ENCODE peak calls at places on chromosome 11, in eight cellular contexts. E is EL, I is DMS153, T is NCI-H146, L is prostate gland, G is colonic mucosa, D is left ventricle myocardium inferior, X is GM23338. K is an unnamed sample.

GRCh38 chr11:70948416-70948815 is 304.0 kb downstream of the SHANK2 start:
- DNase-seq in T (no peak), G (no peak), D (no peak), L (no peak), I (no peak), E (no peak), X (no peak), K (no peak)

GRCh38 chr11:62401781-62402180 is 17.1 kb upstream of the SCGB1A1 start:
- DNase-seq in G (no peak), L (no peak), E (no peak), D (no peak), T (no peak), I (no peak), X (no peak), K (no peak)

GRCh38 chr11:80782135-80782885 is 1341.5 kb upstream of the TENM4 start:
- DNase-seq in X (peak), E (no peak), D (no peak), G (no peak), I (no peak), L (peak), T (no peak), K (no peak)

GRCh38 chr11:120350637-120351036 is 14.4 kb downstream of the ARHGEF12 start:
- DNase-seq in D (no peak), X (no peak), I (no peak), T (no peak), L (no peak), E (no peak), G (no peak), K (no peak)

GRCh38 chr11:73528877-73529530 is 68.9 kb downstream of the FAM168A start:
- DNase-seq in G (no peak), T (no peak), X (peak), L (no peak), E (no peak), I (no peak), D (no peak), K (no peak)

GRCh38 chr11:19838994-19839768 is 126.5 kb downstream of the NAV2 start:
- DNase-seq in L (no peak), G (no peak), I (no peak), D (no peak), E (no peak), X (no peak), T (no peak), K (no peak)

GRCh38 chr11:119361056-119361787 is 14.7 kb upstream of the MFRP start:
- DNase-seq in G (no peak), T (no peak), X (peak), L (no peak), I (no peak), E (peak), D (peak), K (no peak)

GRCh38 chr11:2581151-2581930 is 118.5 kb downstream of the KCNQ1OT1 start:
- DNase-seq in G (no peak), I (no peak), T (no peak), E (no peak), L (no peak), D (peak), X (no peak), K (no peak)

GRCh38 chr11:68002943-68003845 is 703 bp downstream of the UNC93B1 start:
- DNase-seq in L (no peak), E (no peak), G (peak), I (no peak), X (peak), D (no peak), T (peak), K (no peak)

GRCh38 chr11:68678031-68678441 is 6.3 kb upstream of the GAL start:
- DNase-seq in G (no peak), T (no peak), X (no peak), E (no peak), D (no peak), L (no peak), I (no peak), K (no peak)

K was measured in GM12891.